ENCODE peak calls at places on chromosomes 12 and 14, in ten cellular contexts. One of them, this sample, is unnamed.

GRCh38 chr14:50363734-50364113 is 33.0 kb downstream of the CDKL1 start:
- DNase-seq in right cardiac atrium: no peak
- DNase-seq in T1000: no peak
- DNase-seq in M059J: peak
- DNase-seq in stimulated activated CD4-positive, alpha-beta T cell treated with anti-CD3 and anti-CD28 coated beads, TNF-alpha, amount 100 ng/mL, for 48 hours: peak
- DNase-seq in DMS153: no peak
- DNase-seq in lung: no peak
- DNase-seq in pancreas: no peak
- DNase-seq in IMR-90: peak
- DNase-seq in nephron progenitor cell: no peak
- DNase-seq in this sample: no peak

GRCh38 chr14:57295261-57295660 is 26.5 kb downstream of the AP5M1 start:
- DNase-seq in nephron progenitor cell: no peak
- DNase-seq in M059J: peak
- DNase-seq in pancreas: no peak
- DNase-seq in T1000: no peak
- DNase-seq in IMR-90: no peak
- DNase-seq in DMS153: no peak
- DNase-seq in stimulated activated CD4-positive, alpha-beta T cell treated with anti-CD3 and anti-CD28 coated beads, TNF-alpha, amount 100 ng/mL, for 48 hours: no peak
- DNase-seq in right cardiac atrium: no peak
- DNase-seq in lung: no peak
- DNase-seq in this sample: no peak

GRCh38 chr12:50282581-50283229 is 615 bp downstream of the LIMA1 start:
- DNase-seq in right cardiac atrium: no peak
- DNase-seq in pancreas: no peak
- DNase-seq in nephron progenitor cell: no peak
- DNase-seq in stimulated activated CD4-positive, alpha-beta T cell treated with anti-CD3 and anti-CD28 coated beads, TNF-alpha, amount 100 ng/mL, for 48 hours: no peak
- DNase-seq in lung: no peak
- DNase-seq in M059J: peak
- DNase-seq in DMS153: no peak
- DNase-seq in IMR-90: peak
- DNase-seq in T1000: no peak
- DNase-seq in this sample: peak

GRCh38 chr12:98419101-98419794 is 96.1 kb upstream of the TMPO start:
- DNase-seq in DMS153: no peak
- DNase-seq in M059J: no peak
- DNase-seq in stimulated activated CD4-positive, alpha-beta T cell treated with anti-CD3 and anti-CD28 coated beads, TNF-alpha, amount 100 ng/mL, for 48 hours: no peak
- DNase-seq in lung: no peak
- DNase-seq in T1000: no peak
- DNase-seq in nephron progenitor cell: no peak
- DNase-seq in pancreas: no peak
- DNase-seq in IMR-90: no peak
- DNase-seq in right cardiac atrium: no peak
- DNase-seq in this sample: no peak

GRCh38 chr12:131095826-131096680 is 142.3 kb downstream of the ADGRD1 start:
- DNase-seq in M059J: no peak
- DNase-seq in DMS153: no peak
- DNase-seq in lung: no peak
- DNase-seq in T1000: no peak
- DNase-seq in IMR-90: no peak
- DNase-seq in stimulated activated CD4-positive, alpha-beta T cell treated with anti-CD3 and anti-CD28 coated beads, TNF-alpha, amount 100 ng/mL, for 48 hours: no peak
- DNase-seq in pancreas: no peak
- DNase-seq in nephron progenitor cell: no peak
- DNase-seq in right cardiac atrium: no peak
- DNase-seq in this sample: no peak

GRCh38 chr14:55129428-55130193 is 559 bp downstream of the LGALS3 start:
- DNase-seq in M059J: peak
- DNase-seq in nephron progenitor cell: peak
- DNase-seq in pancreas: peak
- DNase-seq in stimulated activated CD4-positive, alpha-beta T cell treated with anti-CD3 and anti-CD28 coated beads, TNF-alpha, amount 100 ng/mL, for 48 hours: peak
- DNase-seq in lung: peak
- DNase-seq in T1000: peak
- DNase-seq in IMR-90: peak
- DNase-seq in DMS153: no peak
- DNase-seq in right cardiac atrium: peak
- DNase-seq in this sample: peak

GRCh38 chr14:21626491-21627230 is 8.1 kb downstream of the OR10G2 start:
- DNase-seq in lung: no peak
- DNase-seq in M059J: peak
- DNase-seq in nephron progenitor cell: no peak
- DNase-seq in pancreas: no peak
- DNase-seq in right cardiac atrium: no peak
- DNase-seq in T1000: no peak
- DNase-seq in stimulated activated CD4-positive, alpha-beta T cell treated with anti-CD3 and anti-CD28 coated beads, TNF-alpha, amount 100 ng/mL, for 48 hours: no peak
- DNase-seq in IMR-90: peak
- DNase-seq in DMS153: no peak
- DNase-seq in this sample: no peak

GRCh38 chr12:85697003-85697402 is 139.2 kb downstream of the RASSF9 start:
- DNase-seq in M059J: no peak
- DNase-seq in DMS153: no peak
- DNase-seq in IMR-90: no peak
- DNase-seq in stimulated activated CD4-positive, alpha-beta T cell treated with anti-CD3 and anti-CD28 coated beads, TNF-alpha, amount 100 ng/mL, for 48 hours: no peak
- DNase-seq in right cardiac atrium: no peak
- DNase-seq in pancreas: no peak
- DNase-seq in lung: no peak
- DNase-seq in nephron progenitor cell: no peak
- DNase-seq in T1000: no peak
- DNase-seq in this sample: no peak

GRCh38 chr14:58639842-58640484 is 2.2 kb downstream of the DACT1 start:
- DNase-seq in M059J: peak
- DNase-seq in IMR-90: peak
- DNase-seq in right cardiac atrium: peak
- DNase-seq in nephron progenitor cell: peak
- DNase-seq in pancreas: no peak
- DNase-seq in stimulated activated CD4-positive, alpha-beta T cell treated with anti-CD3 and anti-CD28 coated beads, TNF-alpha, amount 100 ng/mL, for 48 hours: no peak
- DNase-seq in lung: peak
- DNase-seq in DMS153: peak
- DNase-seq in T1000: peak
- DNase-seq in this sample: peak

GRCh38 chr12:6946033-6946919 is 2.5 kb downstream of the C12orf57 start:
- DNase-seq in IMR-90: no peak
- DNase-seq in pancreas: peak
- DNase-seq in stimulated activated CD4-positive, alpha-beta T cell treated with anti-CD3 and anti-CD28 coated beads, TNF-alpha, amount 100 ng/mL, for 48 hours: no peak
- DNase-seq in right cardiac atrium: peak
- DNase-seq in M059J: no peak
- DNase-seq in lung: peak
- DNase-seq in nephron progenitor cell: peak
- DNase-seq in T1000: no peak
- DNase-seq in DMS153: peak
- DNase-seq in this sample: no peak

GRCh38 chr12:68317047-68317667 is 15.0 kb downstream of the MDM1 start:
- DNase-seq in DMS153: peak
- DNase-seq in IMR-90: peak
- DNase-seq in M059J: peak
- DNase-seq in nephron progenitor cell: peak
- DNase-seq in pancreas: no peak
- DNase-seq in right cardiac atrium: no peak
- DNase-seq in lung: no peak
- DNase-seq in T1000: no peak
- DNase-seq in stimulated activated CD4-positive, alpha-beta T cell treated with anti-CD3 and anti-CD28 coated beads, TNF-alpha, amount 100 ng/mL, for 48 hours: peak
- DNase-seq in this sample: peak

GRCh38 chr14:60310086-60310684 is 61.2 kb downstream of the PPM1A start:
- DNase-seq in pancreas: no peak
- DNase-seq in DMS153: peak
- DNase-seq in lung: no peak
- DNase-seq in IMR-90: peak
- DNase-seq in nephron progenitor cell: peak
- DNase-seq in right cardiac atrium: no peak
- DNase-seq in M059J: no peak
- DNase-seq in T1000: no peak
- DNase-seq in stimulated activated CD4-positive, alpha-beta T cell treated with anti-CD3 and anti-CD28 coated beads, TNF-alpha, amount 100 ng/mL, for 48 hours: no peak
- DNase-seq in this sample: no peak

GRCh38 chr12:40232602-40233001 is 7.8 kb downstream of the LRRK2 start:
- DNase-seq in right cardiac atrium: no peak
- DNase-seq in T1000: no peak
- DNase-seq in IMR-90: no peak
- DNase-seq in DMS153: no peak
- DNase-seq in stimulated activated CD4-positive, alpha-beta T cell treated with anti-CD3 and anti-CD28 coated beads, TNF-alpha, amount 100 ng/mL, for 48 hours: no peak
- DNase-seq in lung: no peak
- DNase-seq in pancreas: no peak
- DNase-seq in nephron progenitor cell: no peak
- DNase-seq in M059J: no peak
- DNase-seq in this sample: no peak

GRCh38 chr14:59358774-59359173 is 106.4 kb downstream of the GPR135 start:
- DNase-seq in DMS153: no peak
- DNase-seq in T1000: no peak
- DNase-seq in stimulated activated CD4-positive, alpha-beta T cell treated with anti-CD3 and anti-CD28 coated beads, TNF-alpha, amount 100 ng/mL, for 48 hours: no peak
- DNase-seq in IMR-90: no peak
- DNase-seq in pancreas: no peak
- DNase-seq in M059J: no peak
- DNase-seq in lung: no peak
- DNase-seq in nephron progenitor cell: no peak
- DNase-seq in right cardiac atrium: no peak
- DNase-seq in this sample: no peak

GRCh38 chr14:102905116-102906108 is 17.1 kb upstream of the AMN start:
- DNase-seq in pancreas: no peak
- DNase-seq in right cardiac atrium: no peak
- DNase-seq in stimulated activated CD4-positive, alpha-beta T cell treated with anti-CD3 and anti-CD28 coated beads, TNF-alpha, amount 100 ng/mL, for 48 hours: no peak
- DNase-seq in M059J: no peak
- DNase-seq in T1000: no peak
- DNase-seq in DMS153: no peak
- DNase-seq in lung: no peak
- DNase-seq in nephron progenitor cell: no peak
- DNase-seq in IMR-90: no peak
- DNase-seq in this sample: no peak

GRCh38 chr12:64583395-64584172 is 26.7 kb upstream of the RASSF3 start:
- DNase-seq in IMR-90: peak
- DNase-seq in M059J: no peak
- DNase-seq in right cardiac atrium: no peak
- DNase-seq in T1000: no peak
- DNase-seq in nephron progenitor cell: no peak
- DNase-seq in DMS153: no peak
- DNase-seq in pancreas: no peak
- DNase-seq in stimulated activated CD4-positive, alpha-beta T cell treated with anti-CD3 and anti-CD28 coated beads, TNF-alpha, amount 100 ng/mL, for 48 hours: no peak
- DNase-seq in lung: no peak
- DNase-seq in this sample: no peak

GRCh38 chr14:70398706-70399431 is 18.0 kb downstream of the SYNJ2BP start:
- DNase-seq in DMS153: no peak
- DNase-seq in nephron progenitor cell: no peak
- DNase-seq in IMR-90: no peak
- DNase-seq in right cardiac atrium: peak
- DNase-seq in M059J: no peak
- DNase-seq in stimulated activated CD4-positive, alpha-beta T cell treated with anti-CD3 and anti-CD28 coated beads, TNF-alpha, amount 100 ng/mL, for 48 hours: no peak
- DNase-seq in lung: no peak
- DNase-seq in T1000: no peak
- DNase-seq in pancreas: peak
- DNase-seq in this sample: no peak

This sample was measured in tibial artery.